ENCODE peak calls at places on chromosomes 11 and 22, in nine cellular contexts. V is neural progenitor cell, Q is GM23248, T is OCI-LY7, B is fibroblast of lung, I is HCT116, X is PC-9, P is endothelial cell of umbilical vein, M is GM12878. Y is an unnamed sample.

GRCh38 chr11:61888043-61888442 is 3.3 kb downstream of the FADS3 start:
- DNase-seq in V (no peak), Q (peak; percentile 95), T (no peak), B (peak; percentile 93), I (no peak), X (peak; percentile 89), P (peak; percentile 95), M (no peak), Y (no peak)

GRCh38 chr22:19825904-19826618 is 28.6 kb downstream of the GNB1L start:
- DNase-seq in V (no peak), Q (no peak), T (no peak), B (no peak), I (no peak), X (no peak), P (no peak), M (no peak), Y (no peak)

GRCh38 chr22:30728829-30729228 is 34.2 kb downstream of the OSBP2 start:
- DNase-seq in V (no peak), Q (no peak), T (no peak), B (no peak), I (no peak), X (no peak), P (no peak), M (no peak), Y (no peak)

GRCh38 chr11:61061081-61061826 is 41.0 kb upstream of the CD5 start:
- DNase-seq in V (no peak), Q (peak; percentile 49), T (peak; percentile 75), B (peak; percentile 30), I (peak; percentile 6), X (peak; percentile 80), P (no peak), M (peak; percentile 97), Y (no peak)

GRCh38 chr11:26134481-26135355 is 197.2 kb upstream of the ANO3 start:
- DNase-seq in V (peak; percentile 62), Q (peak; percentile 28), T (peak; percentile 72), B (peak; percentile 20), I (no peak), X (no peak), P (peak; percentile 7), M (no peak), Y (no peak)

GRCh38 chr11:87583931-87584330 is 546.2 kb downstream of the TMEM135 start:
- DNase-seq in V (no peak), Q (no peak), T (no peak), B (no peak), I (no peak), X (no peak), P (no peak), M (no peak), Y (no peak)

GRCh38 chr22:46622081-46622521 is 1.9 kb downstream of the GRAMD4 start:
- DNase-seq in V (no peak), Q (no peak), T (no peak), B (no peak), I (no peak), X (no peak), P (peak; percentile 19), M (no peak), Y (no peak)

GRCh38 chr11:86089659-86090058 is 20.8 kb upstream of the PICALM start:
- DNase-seq in V (no peak), Q (peak; percentile 51), T (no peak), B (peak; percentile 79), I (no peak), X (no peak), P (no peak), M (no peak), Y (no peak)

GRCh38 chr22:26906464-26906863 is 249.1 kb downstream of the MIAT start:
- DNase-seq in V (no peak), Q (no peak), T (no peak), B (no peak), I (no peak), X (no peak), P (no peak), M (no peak), Y (no peak)

GRCh38 chr22:23270212-23270733 is 90.0 kb downstream of the BCR start:
- DNase-seq in V (peak; percentile 34), Q (no peak), T (peak; percentile 64), B (no peak), I (no peak), X (no peak), P (no peak), M (no peak), Y (no peak)

GRCh38 chr22:38955250-38955775 is 2.1 kb upstream of the APOBEC3A start:
- DNase-seq in V (no peak), Q (no peak), T (no peak), B (no peak), I (no peak), X (no peak), P (no peak), M (no peak), Y (no peak)

GRCh38 chr22:40401532-40401931 is 31.1 kb downstream of the SGSM3 start:
- DNase-seq in V (no peak), Q (no peak), T (no peak), B (no peak), I (no peak), X (no peak), P (no peak), M (no peak), Y (no peak)

GRCh38 chr11:134942633-134943032 is 530.6 kb upstream of the B3GAT1 start:
- DNase-seq in V (no peak), Q (no peak), T (no peak), B (peak; percentile 62), I (no peak), X (no peak), P (no peak), M (no peak), Y (no peak)

GRCh38 chr11:134940441-134941125 is 528.5 kb upstream of the B3GAT1 start:
- DNase-seq in V (peak; percentile 24), Q (no peak), T (no peak), B (no peak), I (no peak), X (no peak), P (no peak), M (no peak), Y (no peak)

GRCh38 chr11:134939046-134939445 is 527.0 kb upstream of the B3GAT1 start:
- DNase-seq in V (peak; percentile 58), Q (no peak), T (no peak), B (no peak), I (no peak), X (no peak), P (peak; percentile 21), M (no peak), Y (no peak)

GRCh38 chr11:134939905-134940304 is 527.9 kb upstream of the B3GAT1 start:
- DNase-seq in V (peak; percentile 42), Q (no peak), T (no peak), B (no peak), I (no peak), X (no peak), P (no peak), M (no peak), Y (no peak)

GRCh38 chr11:134938212-134938611 is 526.2 kb upstream of the B3GAT1 start:
- DNase-seq in V (no peak), Q (no peak), T (no peak), B (no peak), I (no peak), X (no peak), P (no peak), M (no peak), Y (no peak)
- H4K20me1 ChIP-seq in V (no peaks in the 10 kb centered on the region), Q (no peaks in the 10 kb centered on the region), T (no peaks in the 10 kb centered on the region), B (no peaks in the 10 kb centered on the region), I (no peaks in the 10 kb centered on the region), X (no peaks in the 10 kb centered on the region), P (no peaks in the 10 kb centered on the region), M (no peaks in the 10 kb centered on the region), Y (no peaks in the 10 kb centered on the region)

GRCh38 chr11:118643142-118643994 is 36.0 kb downstream of the PHLDB1 start:
- DNase-seq in V (no peak), Q (no peak), T (no peak), B (no peak), I (no peak), X (no peak), P (no peak), M (no peak), Y (no peak)

GRCh38 chr11:118645066-118645715 is 34.3 kb downstream of the TREH start:
- DNase-seq in V (no peak), Q (no peak), T (no peak), B (no peak), I (no peak), X (no peak), P (no peak), M (no peak), Y (no peak)

GRCh38 chr11:118644496-118644895 is 35.0 kb downstream of the TREH start:
- DNase-seq in V (no peak), Q (no peak), T (no peak), B (no peak), I (no peak), X (no peak), P (no peak), M (no peak), Y (no peak)

GRCh38 chr11:118646393-118646792 is 33.1 kb downstream of the TREH start:
- DNase-seq in V (no peak), Q (no peak), T (no peak), B (no peak), I (no peak), X (no peak), P (no peak), M (no peak), Y (no peak)

DNA sequence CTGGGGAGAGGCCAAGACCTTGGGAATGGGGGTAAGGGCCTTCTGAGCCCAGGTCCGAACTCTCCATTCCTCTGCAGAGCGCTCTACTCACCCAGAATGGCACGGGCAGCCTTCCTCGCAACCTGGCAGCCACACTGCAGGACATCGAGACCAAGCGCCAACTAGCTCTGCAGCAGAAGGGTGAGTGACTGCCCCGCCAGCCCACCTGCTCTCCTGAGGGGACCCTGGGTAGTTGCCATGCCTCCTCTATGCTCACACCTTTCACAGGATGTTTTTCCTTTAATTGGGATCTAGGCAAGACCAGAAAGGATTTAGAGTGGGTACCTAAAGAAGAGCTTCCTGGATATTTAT is 35.5 kb downstream of the TREH start:
- DNase-seq in V (no peak), Q (no peak), T (no peak), B (no peak), I (no peak), X (no peak), P (no peak), M (no peak), Y (no peak)
- H4K20me1 ChIP-seq in V (peaks cover 3% of the 10 kb centered on the region), Q (no peaks in the 10 kb centered on the region), T (no peaks in the 10 kb centered on the region), B (no peaks in the 10 kb centered on the region), I (no peaks in the 10 kb centered on the region), X (peaks cover 4% of the 10 kb centered on the region), P (no peaks in the 10 kb centered on the region), M (no peaks in the 10 kb centered on the region), Y (peaks cover 7% of the 10 kb centered on the region)

GRCh38 chr11:130087294-130087926 is 17.7 kb downstream of the APLP2 start:
- DNase-seq in V (no peak), Q (no peak), T (no peak), B (no peak), I (no peak), X (no peak), P (no peak), M (peak; percentile 17), Y (no peak)
- H4K20me1 ChIP-seq in V (peaks cover 39% of the 10 kb centered on the region), Q (peaks cover 30% of the 10 kb centered on the region), T (peaks cover 20% of the 10 kb centered on the region), B (no peaks in the 10 kb centered on the region), I (no peaks in the 10 kb centered on the region), X (peaks cover 45% of the 10 kb centered on the region), P (peaks cover 9% of the 10 kb centered on the region), M (no peaks in the 10 kb centered on the region), Y (peaks cover 11% of the 10 kb centered on the region)

GRCh38 chr11:66069715-66070603 is at the start of gene PACS1:
- DNase-seq in V (peak; percentile 84), Q (peak; percentile 94), T (peak; percentile 78), B (peak; percentile 85), I (no peak), X (peak; percentile 73), P (peak; percentile 69), M (no peak), Y (peak; percentile 34)
- H4K20me1 ChIP-seq in V (peaks cover 33% of the 10 kb centered on the region), Q (peaks cover 3% of the 10 kb centered on the region), T (no peaks in the 10 kb centered on the region), B (peaks cover 2% of the 10 kb centered on the region), I (no peaks in the 10 kb centered on the region), X (peaks cover 23% of the 10 kb centered on the region), P (peaks cover 2% of the 10 kb centered on the region), M (no peaks in the 10 kb centered on the region), Y (peaks cover 2% of the 10 kb centered on the region)

GRCh38 chr22:42933783-42934144 is 76.7 kb upstream of the ARFGAP3 start:
- DNase-seq in V (no peak), Q (peak; percentile 97), T (no peak), B (peak; percentile 97), I (no peak), X (no peak), P (peak; percentile 95), M (no peak), Y (no peak)
- H4K20me1 ChIP-seq in V (peaks cover 62% of the 10 kb centered on the region), Q (no peaks in the 10 kb centered on the region), T (peaks cover 8% of the 10 kb centered on the region), B (no peaks in the 10 kb centered on the region), I (no peaks in the 10 kb centered on the region), X (no peaks in the 10 kb centered on the region), P (no peaks in the 10 kb centered on the region), M (no peaks in the 10 kb centered on the region), Y (peaks cover 22% of the 10 kb centered on the region)

Y was measured in H1.